ENCODE peak calls at places on chromosome 19, in seven cellular contexts. H is neuronal stem cell, W is sciatic nerve, L is mesendoderm, C is T-helper 2 cell, M is NCI-H1436, N is neural crest cell. B is an unnamed sample.

GRCh38 chr19:38211206-38211605 is 12.8 kb downstream of the DPF1 start:
- DNase-seq in H (peak), W (no peak), L (peak), C (no peak), M (no peak), N (no peak), B (no peak)

GRCh38 chr19:36103040-36103626 is 7.8 kb upstream of the OVOL3 start:
- DNase-seq in H (no peak), W (no peak), L (no peak), C (no peak), M (no peak), N (no peak), B (no peak)

GRCh38 chr19:52453324-52454094 is at the start of gene ZNF578:
- DNase-seq in H (peak), W (peak), L (peak), C (peak), M (peak), N (no peak), B (peak)

GRCh38 chr19:17454579-17454978 is 6.1 kb upstream of the TMEM221 start:
- DNase-seq in H (no peak), W (no peak), L (no peak), C (no peak), M (no peak), N (no peak), B (no peak)

GRCh38 chr19:42052241-42052863 is 17.7 kb downstream of the GRIK5 start:
- DNase-seq in H (no peak), W (no peak), L (no peak), C (no peak), M (peak), N (no peak), B (no peak)

GRCh38 chr19:6065685-6066365 is 44.5 kb downstream of the RFX2 start:
- DNase-seq in H (no peak), W (peak), L (peak), C (no peak), M (peak), N (no peak), B (no peak)

GRCh38 chr19:46297700-46298476 is 1.0 kb downstream of the HIF3A start:
- DNase-seq in H (no peak), W (peak), L (no peak), C (no peak), M (no peak), N (no peak), B (peak)

GRCh38 chr19:21765151-21765550 is 2.2 kb downstream of the ZNF100 start:
- DNase-seq in H (no peak), W (no peak), L (peak), C (no peak), M (no peak), N (no peak), B (no peak)

GRCh38 chr19:33064778-33065550 is at the start of gene RHPN2:
- DNase-seq in H (peak), W (peak), L (peak), C (peak), M (peak), N (peak), B (peak)

GRCh38 chr19:15430526-15431120 is 11.8 kb upstream of the AKAP8L start:
- DNase-seq in H (no peak), W (no peak), L (no peak), C (no peak), M (no peak), N (no peak), B (no peak)

GRCh38 chr19:457636-458035 is 3.2 kb downstream of the SHC2 start:
- DNase-seq in H (no peak), W (no peak), L (no peak), C (no peak), M (no peak), N (no peak), B (no peak)

GRCh38 chr19:28239270-28239669 is 973.7 kb downstream of the UQCRFS1 start:
- DNase-seq in H (peak), W (no peak), L (peak), C (no peak), M (peak), N (peak), B (no peak)

GRCh38 chr19:35484637-35485036 is 5.6 kb downstream of the KRTDAP start:
- DNase-seq in H (no peak), W (no peak), L (peak), C (no peak), M (no peak), N (no peak), B (no peak)

GRCh38 chr19:31348416-31349159 is 648 bp downstream of the TSHZ3 start:
- DNase-seq in H (no peak), W (no peak), L (peak), C (no peak), M (no peak), N (no peak), B (no peak)

GRCh38 chr19:49231804-49232203 is 74.2 kb downstream of the TRPM4 start:
- DNase-seq in H (no peak), W (no peak), L (no peak), C (no peak), M (no peak), N (no peak), B (no peak)

GRCh38 chr19:15846923-15847322 is 31.5 kb upstream of the OR10H1 start:
- DNase-seq in H (no peak), W (no peak), L (no peak), C (no peak), M (no peak), N (no peak), B (no peak)

GRCh38 chr19:41296323-41296935 is 13.5 kb upstream of the CCDC97 start:
- DNase-seq in H (no peak), W (no peak), L (no peak), C (no peak), M (no peak), N (no peak), B (no peak)

B was measured in NCI-H1930.